ENCODE peak calls at places on chromosomes 5 and 9, in eight cellular contexts. V is HCT116, P is ovary, G is OCI-LY7, A is transverse colon, R is breast epithelium, L is mesenchymal stem cell, Y is heart right ventricle. Q is an unnamed sample.

GRCh38 chr9:89357331-89358197 is 39.3 kb downstream of the SECISBP2 start:
- DNase-seq in G (no peak), L (no peak), R (no peak), A (no peak), P (no peak), V (no peak), Y (no peak), Q (no peak)

GRCh38 chr9:26863074-26863473 is 29.5 kb downstream of the CAAP1 start:
- DNase-seq in V (no peak), L (peak; percentile 22), Y (no peak), A (no peak), P (no peak), G (peak; percentile 8), R (no peak), Q (no peak)

GRCh38 chr5:172283020-172283861 is at the start of gene UBTD2:
- DNase-seq in L (peak; percentile 86), A (peak; percentile 88), P (peak; percentile 82), Y (peak; percentile 89), R (peak; percentile 81), V (no peak), G (peak; percentile 82), Q (no peak)

GRCh38 chr9:136587944-136588662 is 42.3 kb upstream of the NOTCH1 start:
- DNase-seq in V (no peak), R (no peak), G (peak; percentile 68), A (no peak), L (peak; percentile 53), Y (peak; percentile 22), P (no peak), Q (peak; percentile 92)

GRCh38 chr5:147507480-147508126 is 2.3 kb downstream of the DPYSL3 start:
- DNase-seq in Y (no peak), R (no peak), G (no peak), L (peak; percentile 63), P (peak; percentile 58), V (no peak), A (peak; percentile 9), Q (no peak)

GRCh38 chr9:131590449-131590848 is 45.1 kb downstream of the PRRT1B start:
- DNase-seq in R (no peak), Y (no peak), P (no peak), A (no peak), L (no peak), V (no peak), G (no peak), Q (no peak)

GRCh38 chr9:14207352-14207995 is 106.5 kb downstream of the NFIB start:
- DNase-seq in R (no peak), Y (no peak), V (no peak), L (no peak), A (no peak), G (no peak), P (no peak), Q (no peak)

GRCh38 chr5:6604946-6605345 is 27.9 kb downstream of the NSUN2 start:
- DNase-seq in Y (no peak), R (no peak), L (no peak), G (no peak), A (no peak), V (no peak), P (no peak), Q (no peak)

GRCh38 chr9:8717146-8717545 is 917.6 kb upstream of the DMAC1 start:
- DNase-seq in V (no peak), A (no peak), Y (no peak), L (peak; percentile 35), G (no peak), P (no peak), R (no peak), Q (no peak)

GRCh38 chr5:111299067-111299481 is 74.9 kb downstream of the CAMK4 start:
- DNase-seq in L (no peak), V (no peak), P (no peak), Y (no peak), R (no peak), G (peak; percentile 56), A (no peak), Q (no peak)

GRCh38 chr5:146817973-146818372 is 60.6 kb downstream of the PPP2R2B start:
- DNase-seq in G (no peak), A (no peak), Y (no peak), L (no peak), P (no peak), V (no peak), R (no peak), Q (no peak)

GRCh38 chr9:123996731-123997421 is 14.7 kb upstream of the LHX2 start:
- DNase-seq in P (no peak), G (no peak), L (no peak), V (no peak), A (no peak), R (no peak), Y (peak; percentile 13), Q (no peak)

GRCh38 chr5:10707198-10708187 is 53.5 kb downstream of the DAP start:
- DNase-seq in P (no peak), G (no peak), L (no peak), V (no peak), A (no peak), Y (no peak), R (no peak), Q (no peak)

GRCh38 chr5:143775258-143775657 is 36.7 kb upstream of the HMHB1 start:
- DNase-seq in P (no peak), G (no peak), V (no peak), L (peak; percentile 45), Y (no peak), A (no peak), R (no peak), Q (no peak)

GRCh38 chr9:136943291-136944093 is 1.0 kb downstream of the FBXW5 start:
- DNase-seq in R (no peak), Y (no peak), V (no peak), P (no peak), L (no peak), G (peak; percentile 52), A (peak; percentile 43), Q (no peak)

GRCh38 chr5:43039468-43040286 is 442 bp downstream of the ANXA2R start:
- DNase-seq in R (no peak), V (peak; percentile 56), Y (peak; percentile 71), P (peak; percentile 52), L (peak; percentile 87), G (peak; percentile 64), A (peak; percentile 68), Q (no peak)

GRCh38 chr9:12666813-12667212 is 26.4 kb upstream of the TYRP1 start:
- DNase-seq in Y (no peak), A (no peak), R (no peak), G (no peak), P (no peak), L (no peak), V (no peak), Q (peak; percentile 9)

GRCh38 chr9:129399301-129399990 is 221.4 kb upstream of the IER5L start:
- DNase-seq in P (peak; percentile 18), V (no peak), G (no peak), A (no peak), R (no peak), Y (no peak), L (no peak), Q (no peak)

DNA sequence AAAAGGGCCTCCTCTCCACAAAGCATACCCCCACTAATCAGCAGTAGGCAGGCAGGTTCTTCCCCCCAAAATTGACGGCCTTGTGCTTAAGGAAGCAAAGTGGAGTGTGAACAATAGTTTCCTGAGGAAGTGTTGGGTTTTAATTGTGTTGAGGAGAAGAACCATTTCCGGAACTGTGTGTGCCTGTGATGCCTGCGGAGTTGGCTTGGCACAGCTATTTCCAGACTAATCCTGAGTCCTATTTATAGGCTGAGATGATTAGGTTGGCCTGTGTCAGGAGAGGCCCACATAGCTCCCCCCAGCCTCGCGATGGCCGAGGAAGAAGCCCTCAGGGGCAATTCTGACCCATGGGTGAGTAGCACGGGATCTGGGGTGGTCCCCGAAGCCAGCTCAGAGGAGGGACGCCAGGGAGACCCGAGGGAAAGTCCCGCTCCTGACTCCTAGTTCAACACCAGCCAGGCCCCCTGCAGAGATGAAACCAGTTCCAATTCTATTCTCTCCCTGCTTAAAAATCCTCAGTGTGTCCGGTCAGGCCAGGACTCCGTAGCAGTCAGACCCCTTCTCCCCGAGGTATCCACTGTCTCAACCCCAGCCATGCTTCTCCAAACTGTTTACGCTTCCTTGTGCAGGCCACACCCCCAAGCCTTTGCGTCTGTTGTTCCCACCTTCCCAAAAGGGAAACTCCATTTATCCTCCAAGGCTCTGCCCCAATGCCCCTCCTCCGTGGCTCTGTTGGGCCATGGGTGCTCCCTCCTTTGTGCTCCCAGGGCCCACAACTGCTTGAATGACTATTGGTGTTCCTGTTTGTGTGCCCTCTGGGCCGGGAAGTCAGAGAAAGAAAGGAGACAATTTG is 18.1 kb downstream of the GSN start:
- DNase-seq in V (peak; percentile 64), Y (peak; percentile 70), A (peak; percentile 63), L (peak; percentile 90), G (no peak), P (peak; percentile 70), R (no peak), Q (no peak)
- H3K4me1 ChIP-seq in V (peaks cover 86% of the 10 kb centered on the region), Y (peaks cover 83% of the 10 kb centered on the region), A (peaks cover 89% of the 10 kb centered on the region), L (peaks cover 49% of the 10 kb centered on the region), G (no peaks in the 10 kb centered on the region), P (peaks cover 57% of the 10 kb centered on the region), R (peaks cover 88% of the 10 kb centered on the region), Q (peaks cover 11% of the 10 kb centered on the region)

GRCh38 chr9:38423939-38424843 is at the start of gene IGFBPL1:
- DNase-seq in P (no peak), R (no peak), A (no peak), Y (no peak), G (no peak), V (no peak), L (peak; percentile 21), Q (no peak)
- H3K27ac ChIP-seq in P (no peak within 1 kb of the TSS), R (no peak within 1 kb of the TSS), A (no peak within 1 kb of the TSS), Y (no peak within 1 kb of the TSS), G (no peak within 1 kb of the TSS), V (no peak within 1 kb of the TSS), L (no peak within 1 kb of the TSS), Q (no peak within 1 kb of the TSS)

DNA sequence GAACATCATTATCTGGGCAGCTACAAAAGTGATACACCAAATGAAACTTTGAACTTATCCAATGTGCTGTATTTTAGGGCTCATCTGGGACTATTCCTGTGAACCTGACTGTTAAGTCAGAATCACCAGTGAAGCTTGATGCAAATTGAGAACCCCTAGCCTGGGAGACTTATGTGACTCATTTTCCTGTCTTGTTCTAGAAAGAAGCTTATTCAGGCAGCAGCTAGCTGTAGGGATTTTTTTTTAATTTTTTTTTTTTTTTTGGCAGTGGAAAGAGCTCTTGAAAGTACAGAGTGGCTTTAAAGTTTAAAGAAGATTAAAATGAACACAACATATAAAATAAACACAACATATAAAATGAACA is 81.1 kb upstream of the TNFAIP8 start:
- DNase-seq in R (no peak), P (no peak), G (peak; percentile 58), A (no peak), Y (no peak), V (peak; percentile 18), L (peak; percentile 61), Q (no peak)
- H3K4me1 ChIP-seq in R (no peaks in the 10 kb centered on the region), P (no peaks in the 10 kb centered on the region), G (peaks cover 99% of the 10 kb centered on the region), A (peaks cover 4% of the 10 kb centered on the region), Y (peaks cover 21% of the 10 kb centered on the region), V (peaks cover 30% of the 10 kb centered on the region), L (peaks cover 11% of the 10 kb centered on the region), Q (peaks cover 1% of the 10 kb centered on the region)

DNA sequence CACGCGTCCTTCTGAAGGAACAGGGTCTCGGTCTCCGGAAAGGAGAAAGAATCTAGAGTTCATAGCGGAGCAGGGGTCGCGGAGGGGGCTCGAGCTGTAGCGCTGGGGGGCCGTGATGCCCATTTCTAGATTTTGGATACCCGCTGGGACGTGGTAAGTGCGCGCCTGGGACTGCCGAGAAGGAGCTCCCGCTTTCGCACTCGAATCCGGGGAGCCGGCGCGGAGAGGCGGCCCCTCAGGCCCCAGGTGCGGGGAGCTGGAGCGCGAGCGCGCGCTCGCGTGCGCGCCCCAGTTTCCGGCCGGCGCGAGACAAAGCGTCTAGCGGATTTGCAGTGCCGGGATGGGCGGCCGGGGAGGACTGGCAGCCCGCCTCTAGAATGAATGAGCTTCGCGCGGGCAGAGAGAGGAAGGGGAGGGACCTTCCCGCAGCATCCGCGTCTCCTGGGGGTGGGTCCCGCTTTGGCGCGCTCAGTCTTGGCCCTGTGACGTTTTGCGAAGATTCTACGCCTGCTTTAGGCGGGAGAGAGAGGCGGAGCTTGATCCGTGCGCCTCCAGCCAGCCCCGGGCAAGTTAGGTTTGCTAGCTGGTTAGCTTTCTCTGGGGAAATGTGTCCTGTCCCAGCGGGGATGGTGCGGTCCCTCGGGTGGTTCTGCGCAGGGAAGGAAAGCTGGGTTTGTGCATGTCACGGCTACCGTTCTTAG is 1.2 kb downstream of the LMNB1 start:
- DNase-seq in R (peak; percentile 61), G (peak; percentile 97), L (peak; percentile 97), P (peak; percentile 83), A (peak; percentile 92), V (peak; percentile 85), Y (peak; percentile 82), Q (peak; percentile 83)
- H3K27ac ChIP-seq in R (peak overlapping the region; percentile 95), G (peak overlapping the region; percentile 95), L (peak overlapping the region; percentile 84), P (peak overlapping the region; percentile 51), A (peak overlapping the region; percentile 96), V (peak overlapping the region; percentile 100), Y (peak overlapping the region; percentile 85), Q (no peak overlapping the region)